ENCODE peak calls at places on chromosomes 16 and 17, in five cellular contexts. One of them, this sample, is unnamed.

GRCh38 chr16:52252680-52253079 is 294.3 kb downstream of the TOX3 start:
- DNase-seq in K562: no peak
- DNase-seq in heart left ventricle: no peak
- DNase-seq in IMR-90: no peak
- DNase-seq in sigmoid colon: no peak
- DNase-seq in this sample: no peak

GRCh38 chr16:85777583-85778310 is 21.6 kb downstream of the EMC8 start:
- DNase-seq in K562: no peak
- DNase-seq in heart left ventricle: no peak
- DNase-seq in IMR-90: peak
- DNase-seq in sigmoid colon: no peak
- DNase-seq in this sample: no peak

GRCh38 chr17:36463916-36464764 is 22.3 kb upstream of the ZNHIT3 start:
- DNase-seq in K562: peak
- DNase-seq in heart left ventricle: peak
- DNase-seq in IMR-90: peak
- DNase-seq in sigmoid colon: peak
- DNase-seq in this sample: no peak

GRCh38 chr16:85284138-85284897 is 172.0 kb upstream of the CIBAR2 start:
- DNase-seq in K562: no peak
- DNase-seq in heart left ventricle: no peak
- DNase-seq in IMR-90: no peak
- DNase-seq in sigmoid colon: no peak
- DNase-seq in this sample: no peak

GRCh38 chr17:60173304-60173807 is 23.6 kb downstream of the CA4 start:
- DNase-seq in K562: no peak
- DNase-seq in heart left ventricle: no peak
- DNase-seq in IMR-90: peak
- DNase-seq in sigmoid colon: no peak
- DNase-seq in this sample: no peak

GRCh38 chr17:8837438-8838075 is 29.9 kb downstream of the PIK3R6 start:
- DNase-seq in K562: no peak
- DNase-seq in heart left ventricle: no peak
- DNase-seq in IMR-90: no peak
- DNase-seq in sigmoid colon: peak
- DNase-seq in this sample: no peak

GRCh38 chr17:63881935-63882601 is at the start of gene GH2:
- DNase-seq in K562: peak
- DNase-seq in heart left ventricle: no peak
- DNase-seq in IMR-90: peak
- DNase-seq in sigmoid colon: no peak
- DNase-seq in this sample: no peak

GRCh38 chr17:74873874-74874614 is 1.2 kb upstream of the FDXR start:
- DNase-seq in K562: no peak
- DNase-seq in heart left ventricle: no peak
- DNase-seq in IMR-90: no peak
- DNase-seq in sigmoid colon: no peak
- DNase-seq in this sample: no peak

GRCh38 chr17:79618383-79619067 is 7.7 kb upstream of the RBFOX3 start:
- DNase-seq in K562: no peak
- DNase-seq in heart left ventricle: peak
- DNase-seq in IMR-90: no peak
- DNase-seq in sigmoid colon: peak
- DNase-seq in this sample: no peak

GRCh38 chr17:6823011-6823442 is 8.5 kb downstream of the TEKT1 start:
- DNase-seq in K562: no peak
- DNase-seq in heart left ventricle: no peak
- DNase-seq in IMR-90: peak
- DNase-seq in sigmoid colon: no peak
- DNase-seq in this sample: no peak

GRCh38 chr16:4136229-4136813 is 20.1 kb upstream of the ADCY9 start:
- DNase-seq in K562: no peak
- DNase-seq in heart left ventricle: peak
- DNase-seq in IMR-90: no peak
- DNase-seq in sigmoid colon: no peak
- DNase-seq in this sample: no peak

GRCh38 chr16:46830417-46830901 is 521 bp downstream of the C16orf87 start:
- DNase-seq in K562: no peak
- DNase-seq in heart left ventricle: peak
- DNase-seq in IMR-90: no peak
- DNase-seq in sigmoid colon: no peak
- DNase-seq in this sample: no peak

GRCh38 chr16:56645311-56645710 is 6.4 kb upstream of the MT1B start:
- DNase-seq in K562: no peak
- DNase-seq in heart left ventricle: no peak
- DNase-seq in IMR-90: no peak
- DNase-seq in sigmoid colon: no peak
- DNase-seq in this sample: no peak

GRCh38 chr16:25060920-25061319 is 45.8 kb upstream of the ARHGAP17 start:
- DNase-seq in K562: no peak
- DNase-seq in heart left ventricle: no peak
- DNase-seq in IMR-90: peak
- DNase-seq in sigmoid colon: no peak
- DNase-seq in this sample: no peak

GRCh38 chr16:3023415-3023668 is 400 bp downstream of the HCFC1R1 start:
- DNase-seq in K562: no peak
- DNase-seq in heart left ventricle: peak
- DNase-seq in IMR-90: peak
- DNase-seq in sigmoid colon: no peak
- DNase-seq in this sample: peak

GRCh38 chr16:24146523-24146922 is 109.6 kb upstream of the CACNG3 start:
- DNase-seq in K562: no peak
- DNase-seq in heart left ventricle: no peak
- DNase-seq in IMR-90: no peak
- DNase-seq in sigmoid colon: no peak
- DNase-seq in this sample: no peak

GRCh38 chr16:21283521-21284289 is 5.6 kb upstream of the CRYM start:
- DNase-seq in K562: no peak
- DNase-seq in heart left ventricle: peak
- DNase-seq in IMR-90: peak
- DNase-seq in sigmoid colon: peak
- DNase-seq in this sample: peak

GRCh38 chr16:72783716-72784320 is 264.1 kb downstream of the ZFHX3 start:
- DNase-seq in K562: no peak
- DNase-seq in heart left ventricle: no peak
- DNase-seq in IMR-90: peak
- DNase-seq in sigmoid colon: no peak
- DNase-seq in this sample: no peak

GRCh38 chr16:17244865-17245264 is 225.9 kb downstream of the XYLT1 start:
- DNase-seq in K562: no peak
- DNase-seq in heart left ventricle: no peak
- DNase-seq in IMR-90: no peak
- DNase-seq in sigmoid colon: no peak
- DNase-seq in this sample: no peak

GRCh38 chr17:4049546-4049945 is 85.3 kb upstream of the ATP2A3 start:
- DNase-seq in K562: no peak
- DNase-seq in heart left ventricle: no peak
- DNase-seq in IMR-90: no peak
- DNase-seq in sigmoid colon: no peak
- DNase-seq in this sample: no peak

GRCh38 chr16:88650749-88651275 is at the start of gene CYBA:
- DNase-seq in K562: peak
- DNase-seq in heart left ventricle: peak
- DNase-seq in IMR-90: peak
- DNase-seq in sigmoid colon: peak
- DNase-seq in this sample: peak

GRCh38 chr16:19690196-19690595 is 27.8 kb downstream of the KNOP1 start:
- DNase-seq in K562: no peak
- DNase-seq in heart left ventricle: no peak
- DNase-seq in IMR-90: no peak
- DNase-seq in sigmoid colon: no peak
- DNase-seq in this sample: no peak

GRCh38 chr17:17347956-17348871 is 45.0 kb downstream of the NT5M start:
- DNase-seq in K562: no peak
- DNase-seq in heart left ventricle: peak
- DNase-seq in IMR-90: no peak
- DNase-seq in sigmoid colon: peak
- DNase-seq in this sample: no peak

GRCh38 chr16:84967828-84968227 is 43.5 kb downstream of the ZDHHC7 start:
- DNase-seq in K562: no peak
- DNase-seq in heart left ventricle: no peak
- DNase-seq in IMR-90: no peak
- DNase-seq in sigmoid colon: no peak
- DNase-seq in this sample: peak

GRCh38 chr17:20244671-20245070 is 222.7 kb downstream of the LGALS9B start:
- DNase-seq in K562: no peak
- DNase-seq in heart left ventricle: no peak
- DNase-seq in IMR-90: peak
- DNase-seq in sigmoid colon: no peak
- DNase-seq in this sample: no peak

GRCh38 chr17:4987767-4988083 is 250 bp upstream of the CAMTA2 start:
- DNase-seq in K562: no peak
- DNase-seq in heart left ventricle: no peak
- DNase-seq in IMR-90: no peak
- DNase-seq in sigmoid colon: no peak
- DNase-seq in this sample: no peak

GRCh38 chr17:42059815-42060214 is 9.4 kb upstream of the C17orf113 start:
- DNase-seq in K562: no peak
- DNase-seq in heart left ventricle: no peak
- DNase-seq in IMR-90: no peak
- DNase-seq in sigmoid colon: no peak
- DNase-seq in this sample: no peak

GRCh38 chr16:3170440-3171180 is 17.4 kb upstream of the OR1F1 start:
- DNase-seq in K562: no peak
- DNase-seq in heart left ventricle: peak
- DNase-seq in IMR-90: no peak
- DNase-seq in sigmoid colon: peak
- DNase-seq in this sample: no peak

GRCh38 chr17:31374503-31374902 is 17.0 kb upstream of the RAB11FIP4 start:
- DNase-seq in K562: no peak
- DNase-seq in heart left ventricle: no peak
- DNase-seq in IMR-90: no peak
- DNase-seq in sigmoid colon: no peak
- DNase-seq in this sample: no peak
- H3K27ac ChIP-seq in K562: no peak
- H3K27ac ChIP-seq in heart left ventricle: peak
- H3K27ac ChIP-seq in IMR-90: no peak
- H3K27ac ChIP-seq in sigmoid colon: no peak
- H3K27ac ChIP-seq in this sample: no peak

GRCh38 chr17:45135192-45135977 is at the start of gene ACBD4:
- DNase-seq in K562: peak
- DNase-seq in heart left ventricle: peak
- DNase-seq in IMR-90: peak
- DNase-seq in sigmoid colon: peak
- DNase-seq in this sample: peak
- TF ChIP-seq POLR2A in K562: peak
- TF ChIP-seq POLR2A in heart left ventricle: no peak
- TF ChIP-seq POLR2A in IMR-90: peak
- TF ChIP-seq POLR2A in sigmoid colon: peak
- TF ChIP-seq POLR2A in this sample: peak

DNA sequence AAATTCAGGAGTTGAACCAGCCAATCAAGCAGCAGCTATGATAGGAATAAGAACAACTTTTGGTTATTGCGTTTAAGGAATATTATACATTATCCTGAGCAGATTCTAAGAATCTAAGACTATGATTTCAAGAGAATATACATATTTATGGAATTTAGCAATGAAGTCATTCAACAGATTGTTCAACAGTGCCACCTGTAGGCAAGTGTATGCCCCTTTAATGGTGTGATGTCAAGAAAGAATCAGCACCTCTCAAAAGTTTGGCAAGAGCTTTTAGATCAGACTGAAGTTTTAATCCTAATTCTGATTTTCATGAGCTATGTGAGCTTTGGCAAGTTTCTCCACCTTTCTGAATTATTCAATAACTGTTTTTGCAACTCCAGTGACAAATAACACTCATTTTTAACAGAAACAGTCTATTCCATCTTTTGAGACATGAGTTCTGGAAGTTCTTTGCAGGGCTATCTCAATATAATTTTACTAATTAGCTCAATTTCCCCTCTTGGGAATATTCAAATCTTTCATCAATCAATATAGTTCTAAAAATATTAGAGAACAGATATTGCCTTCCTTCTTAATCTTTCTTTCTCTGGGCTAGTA is 474.3 kb upstream of the TOM1L1 start:
- DNase-seq in K562: no peak
- DNase-seq in heart left ventricle: no peak
- DNase-seq in IMR-90: no peak
- DNase-seq in sigmoid colon: no peak
- DNase-seq in this sample: no peak
- TF ChIP-seq CTCF in K562: peak
- TF ChIP-seq CTCF in heart left ventricle: no peak
- TF ChIP-seq CTCF in IMR-90: no peak
- TF ChIP-seq CTCF in sigmoid colon: no peak
- TF ChIP-seq CTCF in this sample: no peak

GRCh38 chr17:603405-604193 is 111.0 kb downstream of the VPS53 start:
- DNase-seq in K562: no peak
- DNase-seq in heart left ventricle: no peak
- DNase-seq in IMR-90: peak
- DNase-seq in sigmoid colon: no peak
- DNase-seq in this sample: no peak
- H3K27ac ChIP-seq in K562: peak
- H3K27ac ChIP-seq in heart left ventricle: no peak
- H3K27ac ChIP-seq in IMR-90: no peak
- H3K27ac ChIP-seq in sigmoid colon: no peak
- H3K27ac ChIP-seq in this sample: no peak

DNA sequence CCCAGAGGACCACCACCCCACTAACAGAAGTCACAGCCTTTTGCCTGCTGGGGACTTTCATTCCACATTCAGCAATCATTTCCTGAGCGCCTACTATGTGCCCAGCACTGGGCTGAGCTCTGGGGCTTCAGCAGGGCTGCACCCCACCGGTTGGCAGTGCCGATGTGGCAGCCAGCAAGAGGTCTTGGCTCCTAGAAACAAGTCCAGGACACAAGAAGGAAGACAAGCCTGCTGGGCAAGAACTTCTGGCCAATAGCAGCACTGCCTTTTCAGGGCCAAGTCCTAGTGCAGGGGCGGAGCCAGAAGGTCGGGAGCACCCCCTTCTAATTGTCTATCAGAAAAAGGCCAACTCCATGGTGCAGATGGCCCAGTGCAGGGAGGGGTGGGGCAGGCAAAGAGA is 13.0 kb upstream of the HOXB9 start:
- DNase-seq in K562: peak
- DNase-seq in heart left ventricle: no peak
- DNase-seq in IMR-90: no peak
- DNase-seq in sigmoid colon: peak
- DNase-seq in this sample: no peak
- TF ChIP-seq POLR2A in K562: no peak
- TF ChIP-seq POLR2A in heart left ventricle: no peak
- TF ChIP-seq POLR2A in IMR-90: no peak
- TF ChIP-seq POLR2A in sigmoid colon: peak
- TF ChIP-seq POLR2A in this sample: no peak

GRCh38 chr16:64455275-64455674 is 666.6 kb downstream of the CDH11 start:
- DNase-seq in K562: no peak
- DNase-seq in heart left ventricle: no peak
- DNase-seq in IMR-90: peak
- DNase-seq in sigmoid colon: no peak
- DNase-seq in this sample: no peak
- TF ChIP-seq CTCF in K562: no peak
- TF ChIP-seq CTCF in heart left ventricle: no peak
- TF ChIP-seq CTCF in IMR-90: peak
- TF ChIP-seq CTCF in sigmoid colon: no peak
- TF ChIP-seq CTCF in this sample: no peak

This sample was measured in uterus.